ENCODE peak calls at places on chromosomes 7 and 10, in four cellular contexts. S, E, D and G are unnamed samples.

GRCh38 chr10:94780844-94781243 is 18.4 kb downstream of the CYP2C19 start:
- DNase-seq in D (no peak), E (no peak), S (no peak), G (no peak)

GRCh38 chr7:135232720-135233119 is 918 bp upstream of the STRA8 start:
- DNase-seq in S (no peak), E (no peak), D (no peak), G (no peak)

GRCh38 chr7:19146699-19147098 is 1.5 kb upstream of the FERD3L start:
- DNase-seq in S (no peak), E (no peak), D (peak), G (peak)

GRCh38 chr7:139452948-139453672 is 30.4 kb downstream of the KLRG2 start:
- DNase-seq in S (no peak), E (no peak), D (no peak), G (no peak)

GRCh38 chr7:155815332-155816191 is 3.3 kb upstream of the SHH start:
- DNase-seq in E (no peak), S (no peak), D (peak), G (peak)

GRCh38 chr7:38524786-38525185 is 106.4 kb downstream of the AMPH start:
- DNase-seq in S (no peak), E (no peak), D (no peak), G (no peak)

GRCh38 chr7:24842449-24843241 is 85.4 kb upstream of the GSDME start:
- DNase-seq in E (no peak), S (no peak), D (peak), G (no peak)

GRCh38 chr10:13587367-13587766 is 602 bp downstream of the PRPF18 start:
- DNase-seq in E (no peak), D (no peak), S (no peak), G (no peak)

GRCh38 chr7:84372155-84372621 is 177.6 kb upstream of the SEMA3A start:
- DNase-seq in S (no peak), D (peak), E (no peak), G (no peak)

GRCh38 chr10:70549962-70550845 is 52.3 kb downstream of the PRF1 start:
- DNase-seq in S (peak), D (peak), E (peak), G (peak)

GRCh38 chr7:76047811-76048667 is at the start of the genes MDH2 and STYXL1:
- DNase-seq in S (peak), D (peak), E (peak), G (peak)

GRCh38 chr10:58967551-58968418 is 208.7 kb upstream of the PHYHIPL start:
- DNase-seq in D (no peak), E (no peak), S (no peak), G (peak)

GRCh38 chr7:132390705-132391104 is 185.6 kb downstream of the PLXNA4 start:
- DNase-seq in S (no peak), D (peak), E (no peak), G (no peak)

GRCh38 chr10:114515515-114515914 is 111.2 kb upstream of the AFAP1L2 start:
- DNase-seq in E (no peak), D (no peak), S (no peak), G (no peak)

GRCh38 chr10:85446852-85447251 is 919.7 kb downstream of the GRID1 start:
- DNase-seq in S (no peak), D (no peak), E (no peak), G (no peak)

GRCh38 chr7:139572704-139573395 is 49.4 kb downstream of the CLEC2L start:
- DNase-seq in D (no peak), E (no peak), S (no peak), G (no peak)

GRCh38 chr10:114821915-114822770 is 563 bp downstream of the FHIP2A start:
- DNase-seq in S (peak), E (peak), D (peak), G (peak)

GRCh38 chr10:106410331-106410730 is 754.2 kb downstream of the SORCS1 start:
- DNase-seq in E (no peak), S (no peak), D (no peak), G (no peak)

GRCh38 chr10:60283397-60283796 is 106.3 kb downstream of the ANK3 start:
- DNase-seq in E (no peak), D (peak), S (no peak), G (no peak)

GRCh38 chr10:131858118-131858515 is 42.7 kb upstream of the PPP2R2D start:
- DNase-seq in E (peak), S (no peak), D (no peak), G (no peak)

GRCh38 chr10:122459586-122460273 is 1.6 kb upstream of the HTRA1 start:
- DNase-seq in E (no peak), D (no peak), S (no peak), G (no peak)

GRCh38 chr10:129741978-129742741 is 221.9 kb downstream of the EBF3 start:
- DNase-seq in E (peak), D (no peak), S (no peak), G (no peak)

GRCh38 chr7:126727930-126728331 is 524.8 kb downstream of the GRM8 start:
- DNase-seq in S (no peak), D (peak), E (no peak), G (no peak)

GRCh38 chr10:4809156-4809555 is 16.9 kb upstream of the AKR1E2 start:
- DNase-seq in S (no peak), E (no peak), D (no peak), G (no peak)

GRCh38 chr7:122006687-122007086 is 133.7 kb downstream of the PTPRZ1 start:
- DNase-seq in E (no peak), D (peak), S (no peak), G (no peak)

GRCh38 chr10:15106352-15107013 is 9.3 kb downstream of the RPP38 start:
- DNase-seq in S (peak), E (peak), D (peak), G (peak)

GRCh38 chr10:18505719-18506118 is 145.7 kb downstream of the NSUN6 start:
- DNase-seq in E (no peak), D (peak), S (no peak), G (no peak)

GRCh38 chr7:45689011-45689796 is 115.0 kb downstream of the ADCY1 start:
- DNase-seq in D (peak), E (no peak), S (peak), G (no peak)

GRCh38 chr7:17548014-17548653 is 249.7 kb downstream of the AHR start:
- DNase-seq in D (no peak), S (no peak), E (no peak), G (no peak)
- TF ChIP-seq CTCF in D (peak), S (no peak), E (no peak), G (no peak)

GRCh38 chr10:117248700-117249465 is 8.0 kb downstream of the SLC18A2 start:
- DNase-seq in E (no peak), S (no peak), D (no peak), G (no peak)
- TF ChIP-seq CTCF in E (no peak), S (no peak), D (no peak), G (no peak)

GRCh38 chr7:128759274-128759673 is 16.3 kb downstream of the OPN1SW start:
- DNase-seq in E (no peak), S (no peak), D (no peak), G (no peak)
- TF ChIP-seq CTCF in E (no peak), S (no peak), D (no peak), G (no peak)

GRCh38 chr10:23686722-23687121 is 247.8 kb downstream of the OTUD1 start:
- DNase-seq in E (no peak), D (no peak), S (no peak), G (no peak)
- TF ChIP-seq CTCF in E (no peak), D (no peak), S (no peak), G (no peak)

GRCh38 chr7:78571292-78571691 is 772.7 kb downstream of the PHTF2 start:
- DNase-seq in E (no peak), D (no peak), S (no peak), G (no peak)

GRCh38 chr7:78578701-78579100 is 780.1 kb downstream of the PHTF2 start:
- DNase-seq in D (no peak), S (no peak), E (no peak), G (no peak)

DNA sequence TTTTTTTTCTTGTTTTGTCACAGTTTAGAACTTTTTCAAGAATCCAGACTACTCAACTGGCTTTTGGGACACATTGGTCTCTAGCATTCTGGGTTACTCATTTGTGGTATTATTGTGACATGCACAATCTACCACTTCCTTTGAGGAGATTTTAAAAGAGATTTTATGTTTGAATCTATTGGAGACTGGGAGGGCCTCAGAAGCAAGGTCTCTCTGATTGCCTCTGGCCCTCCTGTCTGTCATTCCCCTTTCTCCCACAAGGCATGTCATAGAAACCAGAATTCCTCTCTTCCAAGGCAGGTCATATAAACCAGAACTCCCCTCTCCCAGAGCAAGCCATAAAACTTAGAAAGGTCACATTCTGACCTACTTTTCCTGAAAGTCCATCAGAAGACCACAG is 777.6 kb downstream of the PHTF2 start:
- DNase-seq in S (no peak), E (no peak), D (peak), G (no peak)
- TF ChIP-seq CTCF in S (no peak), E (no peak), D (no peak), G (no peak)

GRCh38 chr7:101559586-101559985 is 69.5 kb downstream of the MYL10 start:
- DNase-seq in D (no peak), S (no peak), E (no peak), G (no peak)

GRCh38 chr7:101557421-101557820 is 71.7 kb downstream of the MYL10 start:
- DNase-seq in E (no peak), S (no peak), D (no peak), G (no peak)

GRCh38 chr7:101560856-101561255 is 68.2 kb downstream of the MYL10 start:
- DNase-seq in E (no peak), D (no peak), S (no peak), G (no peak)

GRCh38 chr7:101557978-101558741 is 70.9 kb downstream of the MYL10 start:
- DNase-seq in E (no peak), S (no peak), D (no peak), G (no peak)

GRCh38 chr7:101558742-101559325 is 70.3 kb downstream of the MYL10 start:
- DNase-seq in D (peak), E (no peak), S (no peak), G (no peak)
- TF ChIP-seq CTCF in D (peak), E (no peak), S (no peak), G (no peak)

DNA sequence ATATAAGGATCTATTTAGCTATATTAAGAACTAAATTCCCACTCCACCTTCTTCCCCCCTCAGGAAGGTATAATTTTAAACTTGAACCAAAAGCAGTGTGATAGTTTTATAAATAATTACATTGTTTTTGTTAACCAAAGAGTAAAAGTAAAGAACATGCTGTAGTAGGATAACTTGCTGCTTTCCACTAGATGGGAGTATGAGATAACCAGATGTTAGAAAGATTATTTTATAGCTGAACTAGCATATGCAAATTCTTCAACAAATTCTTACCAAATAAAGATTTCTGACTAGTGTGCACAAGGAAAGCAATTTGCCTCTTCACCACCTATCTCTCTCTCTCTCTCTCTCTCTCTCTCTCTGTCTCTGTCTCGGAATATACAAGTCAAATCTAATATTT is 31.8 kb downstream of the TES start:
- DNase-seq in E (no peak), S (no peak), D (no peak), G (no peak)
- TF ChIP-seq CTCF in E (no peak), S (no peak), D (no peak), G (no peak)

GRCh38 chr10:65470986-65471385 is 1454.8 kb upstream of the LRRTM3 start:
- DNase-seq in S (no peak), E (no peak), D (no peak), G (no peak)
- TF ChIP-seq CTCF in S (no peak), E (no peak), D (no peak), G (no peak)

DNA sequence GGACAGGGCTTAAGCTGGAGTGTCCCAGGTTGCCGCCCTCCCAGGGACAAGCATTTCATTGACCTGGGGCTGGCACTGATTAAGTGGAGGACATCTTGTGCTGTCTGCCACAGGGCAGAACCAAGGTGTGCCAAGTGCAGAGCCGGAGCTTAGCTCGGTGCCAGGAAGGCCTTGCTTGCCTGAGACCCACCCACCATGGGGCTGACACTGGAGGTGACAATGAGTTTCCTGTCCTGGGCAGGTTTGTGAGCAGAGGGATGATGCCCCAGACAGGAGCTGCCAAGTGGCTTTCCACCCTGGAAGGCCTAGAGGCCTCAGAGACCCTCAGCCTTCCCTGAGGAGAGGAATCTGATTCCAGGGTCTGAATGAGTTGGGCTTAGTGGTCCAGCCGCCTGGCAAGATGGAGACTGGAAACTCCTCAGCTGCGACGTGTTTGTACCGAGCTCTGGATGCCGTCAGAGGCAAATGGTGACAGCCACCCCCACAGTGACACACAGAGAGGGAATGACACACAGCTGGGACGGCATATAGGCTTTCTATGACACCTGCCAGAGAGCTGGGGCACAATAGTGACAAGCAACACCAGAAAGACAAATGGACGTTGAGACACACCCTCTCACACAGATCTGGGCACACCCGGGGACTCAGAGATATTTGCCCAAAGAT is 2.6 kb downstream of the ADCYAP1R1 start:
- DNase-seq in E (no peak), S (no peak), D (no peak), G (no peak)
- TF ChIP-seq CTCF in E (no peak), S (no peak), D (no peak), G (no peak)